ENCODE peak calls at places on chromosomes 13 and 19, in eight cellular contexts. P is T1000; X is stimulated activated CD4-positive, alpha-beta T cell treated with anti-CD3 and anti-CD28 coated beads, Interleukin-15, amount 100 ng/mL, for 1 hour; N is kidney tubule cell; H is iPS DF 6.9; J is anterior cingulate cortex; T is ovary; C is ACHN. L is an unnamed sample.

GRCh38 chr19:12667903-12668302 is 1.3 kb downstream of the WDR83 start:
- DNase-seq in X (no peak), T (no peak), J (no peak), C (no peak), P (no peak), H (no peak), N (no peak), L (no peak)

GRCh38 chr19:10332158-10332964 is 968 bp downstream of the RAVER1 start:
- DNase-seq in N (no peak), J (no peak), H (no peak), T (no peak), C (no peak), X (no peak), P (no peak), L (no peak)

GRCh38 chr13:33405371-33405770 is 119.8 kb upstream of the STARD13 start:
- DNase-seq in C (no peak), P (no peak), T (no peak), H (no peak), N (peak; percentile 58), X (no peak), J (no peak), L (no peak)

GRCh38 chr13:72174549-72174948 is 307.5 kb upstream of the DACH1 start:
- DNase-seq in N (no peak), C (no peak), T (no peak), X (no peak), H (no peak), P (no peak), J (no peak), L (no peak)

GRCh38 chr13:99133848-99134247 is 66.8 kb upstream of the UBAC2 start:
- DNase-seq in T (no peak), N (no peak), X (no peak), C (no peak), H (no peak), J (no peak), P (no peak), L (no peak)

GRCh38 chr13:78265098-78265497 is 338.3 kb downstream of the POU4F1 start:
- DNase-seq in J (no peak), X (no peak), T (no peak), C (no peak), N (no peak), H (no peak), P (no peak), L (no peak)

GRCh38 chr19:18418034-18418724 is 1.0 kb upstream of the SSBP4 start:
- DNase-seq in T (no peak), X (no peak), N (no peak), J (peak; percentile 48), H (no peak), C (no peak), P (no peak), L (peak; percentile 60)

GRCh38 chr19:574658-575526 is 2.5 kb downstream of the BSG start:
- DNase-seq in P (no peak), H (no peak), X (no peak), T (peak; percentile 62), J (peak; percentile 55), C (no peak), N (peak; percentile 59), L (peak; percentile 57)

GRCh38 chr13:51547425-51548176 is 36.7 kb upstream of the WDFY2 start:
- DNase-seq in N (no peak), J (no peak), T (no peak), C (no peak), P (no peak), X (no peak), H (no peak), L (no peak)

GRCh38 chr13:46554971-46555370 is 2.0 kb downstream of the LRCH1 start:
- DNase-seq in T (no peak), H (no peak), N (peak; percentile 34), J (no peak), C (peak; percentile 2), P (no peak), X (no peak), L (no peak)

GRCh38 chr13:111347438-111347837 is 27.0 kb downstream of the TEX29 start:
- DNase-seq in N (no peak), P (no peak), H (no peak), J (no peak), T (no peak), C (no peak), X (no peak), L (no peak)

GRCh38 chr13:45219123-45219891 is 18.5 kb upstream of the KCTD4 start:
- DNase-seq in C (peak; percentile 42), H (no peak), T (no peak), P (no peak), X (no peak), J (no peak), N (peak; percentile 38), L (no peak)

GRCh38 chr19:41353466-41354342 is at the start of gene TGFB1:
- DNase-seq in C (peak; percentile 85), H (no peak), T (peak; percentile 87), N (peak; percentile 90), J (peak; percentile 39), P (peak; percentile 81), X (peak; percentile 91), L (peak; percentile 88)

GRCh38 chr13:73859841-73860240 is 274.4 kb downstream of the KLF12 start:
- DNase-seq in T (no peak), P (no peak), N (no peak), H (no peak), J (no peak), X (no peak), C (no peak), L (no peak)

GRCh38 chr13:75307370-75307984 is 174.5 kb downstream of the TBC1D4 start:
- DNase-seq in J (no peak), C (no peak), P (no peak), N (no peak), X (no peak), T (no peak), H (no peak), L (no peak)

GRCh38 chr19:36604656-36605100 is 435 bp upstream of the ZNF382 start:
- DNase-seq in T (peak; percentile 30), X (peak; percentile 72), C (peak; percentile 62), H (no peak), J (peak; percentile 64), N (peak; percentile 77), P (peak; percentile 68), L (peak; percentile 91)

GRCh38 chr13:87941244-87941643 is 270.1 kb downstream of the SLITRK5 start:
- DNase-seq in N (peak; percentile 47), J (no peak), T (no peak), P (no peak), H (no peak), X (no peak), C (peak; percentile 24), L (no peak)

GRCh38 chr19:16233081-16233776 is 35.5 kb downstream of the AP1M1 start:
- DNase-seq in H (no peak), N (no peak), C (no peak), P (no peak), X (no peak), T (no peak), J (no peak), L (no peak)

GRCh38 chr13:98999635-98999952 is 21.7 kb upstream of the DOCK9 start:
- DNase-seq in X (no peak), N (no peak), T (no peak), P (no peak), H (no peak), C (no peak), J (no peak), L (no peak)

GRCh38 chr13:36862722-36863121 is 43.7 kb downstream of the RFXAP start:
- DNase-seq in C (no peak), P (no peak), X (no peak), N (no peak), J (no peak), T (no peak), H (no peak), L (no peak)